ENCODE peak calls at places on chromosomes 1 and 21, in eight cellular contexts. K, F, U, H, Y, C, L and M are unnamed samples.

GRCh38 chr1:183887826-183888819 is 83.2 kb downstream of the RGL1 start:
- DNase-seq in C (no peak), Y (no peak), H (peak), K (no peak), U (no peak), L (no peak), F (no peak), M (no peak)

GRCh38 chr1:17970757-17971156 is 136.8 kb upstream of the IGSF21 start:
- DNase-seq in L (no peak), U (no peak), H (no peak), K (no peak), Y (no peak), F (no peak), C (no peak), M (no peak)

GRCh38 chr1:82503805-82504204 is 703.1 kb downstream of the ADGRL2 start:
- DNase-seq in K (no peak), L (no peak), H (no peak), Y (no peak), U (no peak), F (no peak), C (no peak), M (no peak)

GRCh38 chr1:85579619-85580018 is 942 bp upstream of the CCN1 start:
- DNase-seq in C (no peak), F (no peak), L (no peak), H (peak), Y (no peak), K (peak), U (no peak), M (no peak)

GRCh38 chr21:28516996-28517592 is 475.6 kb downstream of the LTN1 start:
- DNase-seq in Y (peak), L (peak), C (peak), H (no peak), U (peak), K (peak), F (peak), M (peak)

GRCh38 chr21:43193651-43194302 is 25.0 kb downstream of the CRYAA start:
- DNase-seq in U (peak), L (no peak), H (peak), C (peak), K (peak), F (peak), Y (no peak), M (no peak)

GRCh38 chr1:235011064-235011598 is 117.5 kb downstream of the TOMM20 start:
- DNase-seq in K (no peak), Y (no peak), F (no peak), C (peak), H (no peak), U (no peak), L (no peak), M (no peak)

GRCh38 chr1:1730870-1731269 is 6.7 kb upstream of the CDK11A start:
- DNase-seq in H (no peak), C (no peak), Y (no peak), F (no peak), U (no peak), L (no peak), K (no peak), M (no peak)

GRCh38 chr1:180181048-180181447 is 26.4 kb downstream of the QSOX1 start:
- DNase-seq in C (peak), U (no peak), F (no peak), K (peak), Y (no peak), L (peak), H (no peak), M (no peak)

GRCh38 chr21:42341776-42342542 is 8.8 kb downstream of the TFF2 start:
- DNase-seq in Y (no peak), H (no peak), F (no peak), C (no peak), L (no peak), K (no peak), U (no peak), M (no peak)

GRCh38 chr1:203287109-203287893 is 18.0 kb upstream of the BTG2 start:
- DNase-seq in C (peak), U (no peak), K (peak), L (peak), H (no peak), Y (peak), F (no peak), M (peak)
- TF ChIP-seq POLR2A in C (no peak), U (peak), K (no peak), L (no peak), H (no peak), Y (peak), F (no peak), M (peak)

DNA sequence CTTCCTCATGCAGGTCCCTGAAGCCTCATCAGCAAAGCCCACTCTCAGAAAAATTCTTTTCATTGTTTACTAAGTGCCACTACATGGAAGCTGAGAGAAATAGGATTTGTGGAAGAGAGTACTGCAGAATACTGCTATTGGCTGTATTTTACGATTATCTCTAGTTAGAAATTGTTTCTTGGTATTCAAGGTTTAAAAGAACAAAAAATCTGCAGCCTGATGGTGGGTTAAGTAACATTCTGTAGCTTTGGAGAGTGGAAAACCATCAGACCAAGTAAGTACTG is 27.3 kb downstream of the PTTG1IP start:
- DNase-seq in C (no peak), F (no peak), L (no peak), Y (no peak), K (no peak), H (no peak), U (no peak), M (no peak)
- TF ChIP-seq POLR2A in C (no peak), F (no peak), L (no peak), Y (no peak), K (no peak), H (no peak), U (no peak), M (no peak)

GRCh38 chr1:166838766-166839599 is at the start of gene POGK:
- DNase-seq in L (peak), H (peak), K (peak), U (peak), Y (peak), F (peak), C (peak), M (peak)
- TF ChIP-seq POLR2A in L (peak), H (peak), K (no peak), U (peak), Y (peak), F (no peak), C (peak), M (peak)

DNA sequence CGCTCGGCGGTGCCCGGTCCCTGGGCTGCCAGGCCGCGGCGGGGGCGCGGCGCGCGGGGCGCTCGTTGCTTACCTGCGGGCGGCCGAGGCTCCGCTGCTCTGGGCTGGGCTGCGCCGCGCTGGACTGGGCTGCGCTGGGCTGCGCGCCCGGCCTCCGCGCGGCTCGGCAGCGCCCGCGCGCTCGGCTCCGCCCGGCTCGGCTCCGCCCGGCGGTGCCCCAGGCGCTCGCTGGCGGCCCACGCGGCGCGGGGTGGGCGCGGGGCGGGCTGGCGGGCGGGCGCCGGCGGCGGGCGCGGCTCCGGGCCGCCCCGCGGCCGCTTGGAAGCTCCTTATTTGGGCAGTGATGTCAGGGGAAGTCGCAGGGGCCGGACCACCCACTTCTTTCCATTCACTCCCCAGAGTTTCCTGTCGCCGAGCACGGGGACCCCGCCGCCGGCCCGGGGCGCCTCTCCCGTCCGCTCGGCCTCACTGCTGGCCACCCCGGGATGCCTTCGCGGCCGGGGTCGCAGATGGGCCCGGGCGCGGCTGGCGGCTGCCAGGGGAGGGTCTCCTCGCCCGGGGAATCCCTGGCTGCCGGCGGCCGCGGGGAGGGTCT is 177.7 kb upstream of the EDN2 start:
- DNase-seq in U (no peak), F (no peak), L (no peak), Y (peak), K (peak), C (peak), H (peak), M (peak)
- TF ChIP-seq POLR2A in U (peak), F (no peak), L (no peak), Y (no peak), K (no peak), C (no peak), H (peak), M (peak)

GRCh38 chr1:30823969-30824735 is 66.6 kb upstream of the LAPTM5 start:
- DNase-seq in Y (peak), K (peak), L (peak), U (peak), F (peak), H (peak), C (peak), M (peak)
- TF ChIP-seq POLR2A in Y (peak), K (peak), L (peak), U (peak), F (peak), H (peak), C (no peak), M (no peak)

GRCh38 chr1:16236091-16236494 is 890 bp downstream of the CPLANE2 start:
- DNase-seq in L (no peak), K (peak), C (peak), H (peak), U (no peak), Y (peak), F (no peak), M (peak)

GRCh38 chr1:16237343-16237830 is 404 bp upstream of the CPLANE2 start:
- DNase-seq in F (no peak), C (no peak), K (peak), U (no peak), H (peak), L (no peak), Y (no peak), M (no peak)

GRCh38 chr1:16235347-16235746 is 1.6 kb downstream of the CPLANE2 start:
- DNase-seq in H (no peak), U (no peak), K (no peak), Y (no peak), L (no peak), F (no peak), C (no peak), M (no peak)

GRCh38 chr1:16233431-16233830 is 3.6 kb downstream of the CPLANE2 start:
- DNase-seq in K (no peak), L (no peak), C (no peak), Y (no peak), F (no peak), U (no peak), H (no peak), M (no peak)

DNA sequence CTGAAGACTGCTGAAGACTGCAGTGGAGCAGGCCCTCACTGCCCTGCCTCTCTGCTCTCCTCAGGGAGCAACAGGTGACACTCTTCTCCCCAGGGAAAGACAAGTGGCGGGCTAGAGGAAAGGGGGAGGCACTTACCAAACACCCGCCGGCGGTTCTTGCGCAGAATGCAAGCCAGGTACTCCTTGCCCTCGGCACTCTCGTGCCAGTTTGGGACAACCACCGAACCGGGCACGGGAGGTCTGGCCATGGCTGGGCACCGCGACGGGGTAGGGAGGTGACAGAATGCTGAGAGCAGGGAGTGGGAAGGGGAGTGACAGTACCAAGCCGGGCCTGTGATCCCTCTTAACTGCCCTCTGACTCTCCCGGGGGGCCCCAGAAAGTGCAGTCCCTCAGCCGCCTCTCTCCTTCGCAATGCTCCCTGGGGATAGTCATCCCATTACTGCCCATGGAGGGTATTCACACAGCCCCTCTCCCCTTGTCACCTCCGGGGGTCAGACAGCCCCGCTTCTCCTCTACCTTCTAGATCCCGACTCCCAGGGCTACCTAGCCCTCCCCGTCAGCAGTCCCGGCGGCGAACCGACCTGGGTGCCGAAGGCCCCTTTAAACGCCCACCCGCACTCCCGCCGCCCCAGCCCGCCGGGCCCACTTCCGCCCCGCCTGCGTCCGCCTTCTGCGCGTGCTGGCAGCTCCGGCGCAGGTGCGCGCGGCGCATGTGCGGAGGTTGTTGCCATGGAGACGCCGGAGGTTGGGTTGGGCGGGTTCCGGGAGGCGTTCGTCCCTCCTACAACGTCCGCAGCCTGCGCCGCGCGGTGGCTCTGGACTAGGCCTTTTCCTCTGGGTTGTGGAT is at the start of gene CPLANE2:
- DNase-seq in H (peak), C (peak), Y (peak), L (peak), U (peak), K (peak), F (peak), M (peak)
- TF ChIP-seq POLR2A in H (peak), C (peak), Y (peak), L (no peak), U (peak), K (no peak), F (peak), M (peak)

DNA sequence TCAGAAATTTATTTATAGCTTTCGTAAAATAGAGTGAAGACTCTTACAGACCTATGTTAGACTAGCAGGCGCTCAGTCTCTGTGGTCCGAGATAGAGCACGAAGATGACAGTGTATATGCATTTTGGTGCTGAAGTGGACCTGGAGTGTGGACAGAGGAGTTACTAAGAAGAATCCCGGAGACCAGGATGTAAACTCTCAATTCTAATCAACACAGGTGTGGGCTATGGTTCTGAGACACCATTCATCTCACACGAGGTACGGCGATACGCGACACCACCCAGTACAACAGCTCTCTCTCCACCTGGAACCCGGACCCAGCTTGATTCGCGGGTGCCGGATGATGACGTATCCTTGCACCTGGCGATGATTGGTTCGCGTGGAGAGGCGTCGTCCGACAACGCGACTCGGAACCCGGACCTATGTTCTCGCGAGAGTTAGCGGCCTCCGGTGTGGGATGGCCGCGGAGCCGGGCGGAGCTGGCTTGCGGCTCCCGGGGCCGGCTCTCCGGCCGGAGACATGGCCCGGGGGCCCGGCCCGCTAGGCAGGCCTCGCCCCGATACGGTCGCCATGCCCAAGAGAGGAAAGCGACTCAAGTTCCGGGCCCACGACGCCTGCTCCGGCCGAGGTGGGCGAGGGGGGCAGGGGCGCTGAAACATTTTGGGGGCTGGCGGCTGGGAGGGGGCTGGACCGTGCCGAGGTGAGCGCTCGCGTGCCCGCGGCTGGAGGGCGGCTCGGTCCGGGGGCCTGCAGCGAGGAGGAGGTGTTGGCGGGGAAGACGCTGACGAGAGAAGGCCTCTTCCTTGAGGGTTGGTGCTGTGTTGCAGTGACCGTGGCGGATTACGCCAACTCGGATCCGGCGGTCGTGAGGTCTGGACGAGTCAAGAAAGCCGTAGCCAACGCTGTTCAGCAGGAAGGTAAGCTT is at the start of gene TMEM183A:
- DNase-seq in H (peak), C (peak), U (peak), F (peak), Y (peak), K (peak), L (peak), M (peak)
- TF ChIP-seq POLR2A in H (peak), C (peak), U (peak), F (no peak), Y (peak), K (peak), L (peak), M (peak)

DNA sequence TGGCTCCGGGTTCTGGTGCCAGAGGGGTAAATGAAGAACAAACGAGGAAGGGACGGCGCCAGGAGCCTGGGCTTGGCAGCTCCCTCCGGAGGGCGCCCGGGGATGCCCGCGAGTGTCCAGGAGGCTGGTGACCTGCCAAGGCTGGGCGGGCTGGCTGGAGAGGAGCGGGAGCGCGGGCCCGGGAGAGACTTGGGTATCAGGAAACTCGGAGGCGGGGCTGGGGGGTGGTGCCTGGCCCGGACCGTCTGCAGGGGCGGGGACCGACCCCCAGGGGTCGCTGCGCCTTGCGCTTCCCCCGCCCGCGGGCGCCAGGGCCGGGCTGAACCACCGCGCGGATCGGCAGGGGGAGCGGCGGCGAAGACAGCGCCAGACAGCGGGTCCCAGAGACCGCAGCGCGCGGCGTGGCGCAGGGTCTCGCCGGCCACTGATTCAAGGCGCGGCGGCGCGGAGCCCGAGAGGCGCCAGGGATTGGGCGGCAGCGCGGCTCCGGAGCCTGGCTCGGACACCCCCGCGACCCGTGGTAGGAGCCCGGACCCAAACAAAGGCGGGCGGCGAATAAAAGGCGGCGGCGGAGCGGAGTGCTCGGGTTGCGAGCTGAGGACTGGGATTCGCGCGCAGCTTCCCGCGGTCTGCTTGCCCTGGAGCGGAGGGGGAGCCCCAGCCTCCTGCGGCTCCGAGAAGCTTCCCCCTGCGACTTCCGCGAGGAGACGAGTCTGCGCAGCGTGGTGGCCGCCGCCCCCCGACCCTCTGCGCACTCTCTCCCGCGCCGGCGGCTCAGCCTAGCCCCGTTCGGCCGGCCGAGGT is at the start of gene DISP3:
- DNase-seq in K (no peak), Y (peak), C (peak), H (peak), L (peak), F (no peak), U (no peak), M (peak)
- TF ChIP-seq POLR2A in K (no peak), Y (no peak), C (no peak), H (no peak), L (no peak), F (no peak), U (no peak), M (peak)

GRCh38 chr1:19554090-19554489 is 68.8 kb upstream of the CAPZB start:
- DNase-seq in H (no peak), L (no peak), K (no peak), U (no peak), C (no peak), F (no peak), Y (no peak), M (no peak)

GRCh38 chr1:19557609-19558051 is 72.3 kb upstream of the CAPZB start:
- DNase-seq in Y (no peak), L (no peak), U (no peak), H (peak), F (no peak), K (no peak), C (peak), M (no peak)

GRCh38 chr1:19547814-19548213 is 62.5 kb upstream of the CAPZB start:
- DNase-seq in F (no peak), U (no peak), C (no peak), H (no peak), L (no peak), Y (no peak), K (no peak), M (no peak)

GRCh38 chr1:19552291-19553010 is 67.1 kb upstream of the CAPZB start:
- DNase-seq in C (no peak), U (no peak), Y (no peak), K (no peak), F (no peak), L (no peak), H (no peak), M (no peak)
- TF ChIP-seq POLR2A in C (no peak), U (no peak), Y (no peak), K (no peak), F (no peak), L (no peak), H (no peak), M (no peak)